ENCODE peak calls at places on chromosomes 13 and 19, in four cellular contexts. T, N, U and R are unnamed samples.
A peak's percentile ranks its signal among the peaks of the same experiment; 100 is the strongest.

GRCh38 chr19:10812902-10813404 is 23.1 kb downstream of the TMED1 start:
- DNase-seq in T (no peak), N (peak; percentile 64), U (no peak), R (no peak)

GRCh38 chr13:112127564-112127963 is 60.6 kb downstream of the SOX1 start:
- DNase-seq in T (no peak), N (no peak), U (no peak), R (no peak)

GRCh38 chr13:95710313-95710712 is 33.4 kb downstream of the DNAJC3 start:
- DNase-seq in T (no peak), N (no peak), U (no peak), R (no peak)

GRCh38 chr19:51490676-51491075 is 10.9 kb downstream of the SIGLEC12 start:
- DNase-seq in T (no peak), N (no peak), U (no peak), R (no peak)

GRCh38 chr19:48962029-48962848 is 2.9 kb upstream of the FTL start:
- DNase-seq in T (no peak), N (no peak), U (peak; percentile 93), R (no peak)

GRCh38 chr19:35332817-35333216 is 3.8 kb downstream of the CD22 start:
- DNase-seq in T (no peak), N (no peak), U (peak; percentile 78), R (no peak)

GRCh38 chr19:1027953-1028902 is 1.8 kb downstream of the CNN2 start:
- DNase-seq in T (no peak), N (peak; percentile 72), U (peak; percentile 88), R (peak; percentile 71)

GRCh38 chr13:101346942-101347728 is 69.2 kb downstream of the NALCN start:
- DNase-seq in T (no peak), N (no peak), U (no peak), R (no peak)

GRCh38 chr13:35479691-35480090 is 3.2 kb upstream of the MAB21L1 start:
- DNase-seq in T (no peak), N (no peak), U (no peak), R (no peak)

GRCh38 chr19:5600797-5601196 is 21.8 kb downstream of the SAFB2 start:
- DNase-seq in T (no peak), N (no peak), U (no peak), R (no peak)

GRCh38 chr13:114142640-114143490 is 10.4 kb upstream of the RASA3 start:
- DNase-seq in T (no peak), N (no peak), U (peak; percentile 90), R (peak; percentile 84)

GRCh38 chr19:14116525-14116917 is 1.0 kb downstream of the PRKACA start:
- DNase-seq in T (no peak), N (no peak), U (no peak), R (no peak)

GRCh38 chr19:5891572-5891937 is 12.0 kb downstream of the NDUFA11 start:
- DNase-seq in T (no peak), N (no peak), U (no peak), R (no peak)

GRCh38 chr13:51303063-51303552 is 36.4 kb upstream of the SERPINE3 start:
- DNase-seq in T (no peak), N (no peak), U (no peak), R (no peak)

GRCh38 chr19:3404324-3405260 is 38.2 kb downstream of the NFIC start:
- DNase-seq in T (no peak), N (peak; percentile 93), U (peak; percentile 66), R (peak; percentile 90)

GRCh38 chr13:98795220-98795619 is 42.7 kb upstream of the SLC15A1 start:
- DNase-seq in T (no peak), N (no peak), U (no peak), R (no peak)

GRCh38 chr13:27053902-27054595 is 117.6 kb downstream of the USP12 start:
- DNase-seq in T (no peak), N (no peak), U (no peak), R (no peak)

GRCh38 chr19:55353803-55354697 is 469 bp downstream of the COX6B2 start:
- DNase-seq in T (no peak), N (peak; percentile 54), U (peak; percentile 87), R (no peak)

GRCh38 chr13:85755123-85755522 is 44.1 kb downstream of the SLITRK6 start:
- DNase-seq in T (no peak), N (no peak), U (no peak), R (no peak)

GRCh38 chr13:75452564-75452963 is 29.4 kb downstream of the TBC1D4 start:
- DNase-seq in T (no peak), N (no peak), U (no peak), R (no peak)

GRCh38 chr13:31444266-31444862 is 244.6 kb downstream of the B3GLCT start:
- DNase-seq in T (no peak), N (no peak), U (no peak), R (no peak)

GRCh38 chr13:102191951-102192461 is 209.8 kb downstream of the FGF14 start:
- DNase-seq in T (no peak), N (no peak), U (no peak), R (no peak)

GRCh38 chr13:113538689-113539058 is 45.9 kb upstream of the TFDP1 start:
- DNase-seq in T (no peak), N (peak; percentile 1), U (peak; percentile 19), R (no peak)

GRCh38 chr19:2575734-2576481 is 100.0 kb downstream of the GADD45B start:
- DNase-seq in T (no peak), N (peak; percentile 70), U (peak; percentile 64), R (no peak)

GRCh38 chr13:111322001-111322915 is 1.8 kb downstream of the TEX29 start:
- DNase-seq in T (no peak), N (no peak), U (peak; percentile 13), R (no peak)

GRCh38 chr13:26051231-26052135 is at the start of gene SHISA2:
- DNase-seq in T (no peak), N (no peak), U (peak; percentile 46), R (peak; percentile 21)

GRCh38 chr19:5804516-5805464 is at the start of gene NRTN:
- DNase-seq in T (no peak), N (no peak), U (peak; percentile 70), R (peak; percentile 79)

GRCh38 chr13:32415019-32415418 is 12.9 kb downstream of the N4BP2L1 start:
- DNase-seq in T (no peak), N (no peak), U (no peak), R (no peak)

GRCh38 chr19:29708553-29709439 is 6.3 kb downstream of the C19orf12 start:
- DNase-seq in T (no peak), N (no peak), U (peak; percentile 86), R (no peak)

GRCh38 chr19:39327990-39328705 is 7.5 kb upstream of the LRFN1 start:
- DNase-seq in T (no peak), N (peak; percentile 87), U (peak; percentile 92), R (peak; percentile 89)
- H3K27ac ChIP-seq in T (no peak overlapping the region), N (no peak overlapping the region), U (no peak overlapping the region), R (no peak overlapping the region)

DNA sequence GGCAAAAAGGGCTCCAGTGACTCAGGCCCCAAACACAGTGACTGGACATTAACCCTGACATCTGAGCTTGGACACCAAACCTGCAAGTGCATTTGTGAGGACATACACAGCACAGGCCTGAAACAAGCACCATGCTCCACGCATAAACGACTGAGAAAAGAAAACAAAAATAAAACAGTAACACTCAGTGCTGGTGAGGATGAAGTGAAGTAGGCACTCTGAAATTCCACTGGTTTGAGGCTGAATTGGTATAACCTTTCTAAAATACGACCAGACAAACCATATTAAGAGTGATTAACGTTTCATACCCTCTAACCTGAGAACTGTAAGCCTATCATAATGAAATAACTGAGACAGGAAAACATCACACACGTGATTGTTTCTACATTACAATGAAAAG is 5.5 kb downstream of the SLC35E1 start:
- DNase-seq in T (no peak), N (no peak), U (no peak), R (no peak)
- H3K27ac ChIP-seq in T (peak overlapping the region; percentile 59), N (peak overlapping the region; percentile 33), U (peak overlapping the region; percentile 73), R (peak overlapping the region; percentile 11)

DNA sequence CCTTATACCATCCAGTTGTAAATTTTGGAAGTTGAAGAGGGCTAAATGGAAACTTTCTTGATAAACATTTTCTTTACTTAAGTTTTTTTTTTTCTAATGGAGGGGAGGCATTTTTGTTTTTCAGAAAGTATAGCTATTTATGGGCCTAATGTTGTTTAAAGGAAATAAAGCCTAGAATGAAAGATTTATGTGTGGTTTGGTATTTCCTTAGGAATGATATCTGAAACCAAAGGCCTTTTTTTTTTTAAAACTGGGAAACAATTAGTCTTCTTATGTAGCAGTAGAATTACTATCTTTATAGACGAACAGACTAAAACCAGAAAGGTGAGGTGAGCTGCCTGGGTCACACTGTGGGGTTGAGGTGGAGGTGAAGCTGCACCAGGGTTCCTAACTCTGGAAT is 80.1 kb downstream of the ESD start:
- DNase-seq in T (no peak), N (no peak), U (no peak), R (no peak)
- H3K27ac ChIP-seq in T (no peak overlapping the region), N (no peak overlapping the region), U (no peak overlapping the region), R (no peak overlapping the region)

GRCh38 chr19:44990966-44991365 is 10.3 kb upstream of the RELB start:
- DNase-seq in T (no peak), N (no peak), U (no peak), R (no peak)

GRCh38 chr19:44988896-44989563 is 12.2 kb upstream of the RELB start:
- DNase-seq in T (no peak), N (peak; percentile 58), U (peak; percentile 88), R (peak; percentile 77)

GRCh38 chr19:44992336-44993163 is 8.7 kb upstream of the RELB start:
- DNase-seq in T (no peak), N (no peak), U (no peak), R (no peak)

GRCh38 chr19:44993526-44993925 is 7.7 kb upstream of the RELB start:
- DNase-seq in T (no peak), N (no peak), U (no peak), R (no peak)

DNA sequence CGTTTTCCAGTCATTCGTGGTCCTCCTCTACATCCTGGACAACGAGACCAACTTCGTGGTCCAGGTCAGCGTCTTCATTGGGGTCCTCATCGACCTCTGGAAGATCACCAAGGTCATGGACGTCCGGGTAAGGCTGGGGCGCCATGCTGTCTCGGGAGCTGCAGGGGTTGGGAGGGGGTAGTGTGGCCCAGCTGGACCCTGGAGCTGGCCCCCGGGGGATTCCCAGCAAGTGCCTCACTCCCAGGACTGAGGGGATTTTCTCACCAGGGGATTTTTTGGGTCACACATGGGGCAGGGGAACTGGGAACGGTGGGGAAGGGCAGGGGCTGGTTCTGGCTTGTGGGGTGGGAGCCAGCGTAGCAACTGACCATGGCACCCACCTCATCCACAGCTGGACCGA is 10.8 kb upstream of the RELB start:
- DNase-seq in T (no peak), N (no peak), U (no peak), R (no peak)
- H3K27ac ChIP-seq in T (no peak overlapping the region), N (no peak overlapping the region), U (no peak overlapping the region), R (no peak overlapping the region)

DNA sequence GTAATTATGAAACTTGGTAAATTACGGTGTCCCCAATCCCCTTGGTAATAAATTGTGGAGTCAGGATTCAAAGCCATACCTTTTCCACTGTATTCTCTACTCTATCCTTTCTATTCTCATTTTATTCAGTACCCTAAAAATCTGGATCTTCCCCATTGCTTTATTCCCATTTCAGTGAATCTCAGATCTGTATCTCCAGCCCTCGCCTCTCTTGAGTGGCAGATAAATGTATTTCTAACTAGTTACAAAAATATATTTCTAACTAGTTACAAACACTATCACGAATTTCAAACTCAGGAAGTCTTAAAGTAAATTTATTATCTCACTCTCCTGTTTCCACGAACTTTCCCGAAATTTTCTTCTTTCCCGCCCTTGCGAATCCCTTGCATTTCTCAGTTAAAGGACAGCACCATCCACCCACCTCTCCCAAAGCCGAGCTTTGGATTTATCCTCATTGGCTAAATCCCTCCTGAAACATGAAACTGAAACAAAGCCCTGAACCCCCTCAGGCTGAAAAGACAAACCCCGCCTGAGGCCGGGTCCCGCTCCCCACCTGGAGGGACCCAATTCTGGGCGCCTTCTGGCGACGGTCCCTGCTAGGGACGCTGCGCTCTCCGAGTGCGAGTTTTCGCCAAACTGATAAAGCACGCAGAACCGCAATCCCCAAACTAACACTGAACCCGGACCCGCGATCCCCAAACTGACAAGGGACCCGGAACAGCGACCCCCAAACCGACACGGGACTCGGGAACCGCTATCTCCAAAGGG is 164.3 kb upstream of the PABPC3 start:
- DNase-seq in T (no peak), N (no peak), U (no peak), R (no peak)
- H3K27ac ChIP-seq in T (no peak overlapping the region), N (no peak overlapping the region), U (no peak overlapping the region), R (no peak overlapping the region)

GRCh38 chr13:46388846-46389245 is 1.8 kb upstream of the RUBCNL start:
- DNase-seq in T (no peak), N (no peak), U (no peak), R (no peak)
- H3K27ac ChIP-seq in T (no peak overlapping the region), N (no peak overlapping the region), U (peak overlapping the region; percentile 87), R (no peak overlapping the region)